ENCODE peak calls at places on chromosomes 1 and 21, in eight cellular contexts. I, E, M, D, X, W, Q and L are unnamed samples.

GRCh38 chr1:20361805-20362381 is 71.2 kb downstream of the VWA5B1 start:
- DNase-seq in D (no peak), I (peak; percentile 37), E (peak; percentile 81), Q (peak; percentile 78), W (peak; percentile 83), M (no peak), X (peak; percentile 70), L (no peak)

GRCh38 chr1:86758570-86758969 is 54.2 kb downstream of the SH3GLB1 start:
- DNase-seq in I (no peak), W (no peak), D (no peak), E (no peak), Q (no peak), X (peak; percentile 78), M (no peak), L (no peak)

GRCh38 chr1:85936470-85936869 is 220.1 kb downstream of the COL24A1 start:
- DNase-seq in X (no peak), M (no peak), E (no peak), I (no peak), D (peak; percentile 26), Q (no peak), W (no peak), L (no peak)

GRCh38 chr1:209104646-209105045 is 478.9 kb upstream of the CAMK1G start:
- DNase-seq in Q (no peak), W (no peak), M (no peak), E (no peak), D (no peak), I (no peak), X (no peak), L (no peak)

GRCh38 chr1:108188801-108189200 is 11.3 kb downstream of the SLC25A24 start:
- DNase-seq in X (no peak), Q (no peak), W (no peak), I (no peak), D (no peak), M (no peak), E (no peak), L (no peak)

GRCh38 chr1:115771847-115772457 is 3.4 kb upstream of the CASQ2 start:
- DNase-seq in X (peak; percentile 39), W (peak; percentile 86), M (peak; percentile 51), E (peak; percentile 94), Q (peak; percentile 79), I (peak; percentile 80), D (no peak), L (peak; percentile 29)

GRCh38 chr21:15775981-15776380 is 46.2 kb downstream of the USP25 start:
- DNase-seq in M (no peak), E (peak; percentile 85), X (no peak), D (no peak), I (peak; percentile 89), W (no peak), Q (no peak), L (no peak)

GRCh38 chr1:72117621-72118020 is 164.7 kb downstream of the NEGR1 start:
- DNase-seq in E (no peak), M (no peak), Q (no peak), I (no peak), D (no peak), W (no peak), X (no peak), L (no peak)

GRCh38 chr1:67308136-67308535 is 463 bp downstream of the IL12RB2 start:
- DNase-seq in I (no peak), D (no peak), E (no peak), X (no peak), W (no peak), Q (no peak), M (no peak), L (no peak)

GRCh38 chr1:221308534-221309511 is 429.6 kb downstream of the HLX start:
- DNase-seq in X (no peak), E (no peak), M (no peak), I (no peak), Q (no peak), W (peak; percentile 22), D (no peak), L (no peak)

GRCh38 chr1:230758705-230759354 is 11.6 kb downstream of the CAPN9 start:
- DNase-seq in I (no peak), X (no peak), W (no peak), E (peak; percentile 79), D (no peak), Q (no peak), M (no peak), L (no peak)

GRCh38 chr1:159197767-159198557 is 6.7 kb upstream of the ACKR1 start:
- DNase-seq in I (peak; percentile 72), Q (peak; percentile 79), D (peak; percentile 55), E (peak; percentile 85), M (peak; percentile 56), X (peak; percentile 66), W (peak; percentile 89), L (peak; percentile 25)

GRCh38 chr1:43443197-43443946 is 10.4 kb downstream of the HYI start:
- DNase-seq in W (no peak), X (peak; percentile 4), I (no peak), E (no peak), M (no peak), Q (no peak), D (no peak), L (no peak)

GRCh38 chr1:84620720-84621313 is 46.6 kb upstream of the CTBS start:
- DNase-seq in E (peak; percentile 88), W (peak; percentile 91), X (peak; percentile 81), I (peak; percentile 57), Q (peak; percentile 69), D (peak; percentile 49), M (peak; percentile 84), L (peak; percentile 55)

GRCh38 chr1:108114026-108114599 is 86.0 kb downstream of the SLC25A24 start:
- DNase-seq in E (no peak), X (no peak), D (no peak), W (no peak), I (no peak), Q (no peak), M (no peak), L (no peak)

DNA sequence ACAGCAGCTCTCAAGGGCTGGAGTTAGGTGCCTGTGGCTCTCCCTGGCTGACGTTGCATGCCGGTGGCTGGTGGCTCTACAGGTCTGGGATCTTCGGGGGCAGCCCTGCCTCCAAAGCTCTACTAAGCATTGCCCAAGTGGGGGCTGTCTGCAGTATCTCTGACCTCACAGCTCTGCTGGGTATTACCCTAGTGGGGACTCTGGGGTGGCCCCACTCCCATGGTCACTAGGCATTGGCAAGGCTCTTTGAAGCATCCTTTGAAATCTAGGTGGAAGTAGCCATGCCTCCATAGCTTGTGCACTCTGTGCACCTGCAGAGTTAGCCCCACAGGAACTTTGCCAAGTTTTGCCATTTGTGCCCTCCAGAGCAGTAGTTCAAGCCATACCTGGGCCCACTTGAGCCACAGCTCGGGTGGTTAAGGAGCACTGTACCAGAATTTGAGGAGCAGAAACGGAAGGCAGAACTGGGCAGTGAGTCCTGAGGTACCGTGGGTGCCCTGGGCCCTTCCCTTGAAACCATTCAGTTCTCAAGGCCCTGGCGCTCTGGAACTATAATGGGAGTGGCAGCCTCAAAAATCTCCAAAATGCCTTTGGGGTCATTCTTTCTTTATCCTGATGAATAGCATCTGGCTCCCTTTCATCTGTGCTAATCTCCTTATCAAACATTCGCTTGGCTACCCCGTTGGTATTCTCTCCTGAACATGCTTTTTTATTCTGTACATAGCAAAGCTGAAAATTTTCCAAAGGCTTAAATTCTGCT is 15.4 kb downstream of the GJA4 start:
- DNase-seq in E (no peak), X (no peak), Q (no peak), W (peak; percentile 34), D (no peak), I (no peak), M (no peak), L (no peak)
- H3K4me3 ChIP-seq in E (no peak overlapping the region), X (no peak overlapping the region), Q (no peak overlapping the region), W (no peak overlapping the region), D (no peak overlapping the region), I (no peak overlapping the region), M (no peak overlapping the region), L (no peak overlapping the region)

GRCh38 chr1:157193702-157194391 is 55.7 kb upstream of the ETV3 start:
- DNase-seq in D (peak; percentile 26), I (peak; percentile 42), E (peak; percentile 78), M (peak; percentile 71), Q (peak; percentile 88), X (peak; percentile 75), W (peak; percentile 77), L (no peak)
- TF ChIP-seq CTCF in D (peak; percentile 43), I (peak; percentile 72), E (peak; percentile 73), M (peak; percentile 60), Q (peak; percentile 88), X (peak; percentile 53), W (peak; percentile 90), L (peak; percentile 73)

GRCh38 chr1:202145325-202146140 is 996 bp upstream of the ARL8A start:
- DNase-seq in E (no peak), Q (peak; percentile 34), D (no peak), I (no peak), M (no peak), X (no peak), W (no peak), L (no peak)
- H3K4me3 ChIP-seq in E (peak overlapping the region; percentile 94), Q (peak overlapping the region; percentile 82), D (peak overlapping the region; percentile 98), I (peak overlapping the region; percentile 99), M (peak overlapping the region; percentile 92), X (no peak overlapping the region), W (peak overlapping the region; percentile 92), L (peak overlapping the region; percentile 95)

DNA sequence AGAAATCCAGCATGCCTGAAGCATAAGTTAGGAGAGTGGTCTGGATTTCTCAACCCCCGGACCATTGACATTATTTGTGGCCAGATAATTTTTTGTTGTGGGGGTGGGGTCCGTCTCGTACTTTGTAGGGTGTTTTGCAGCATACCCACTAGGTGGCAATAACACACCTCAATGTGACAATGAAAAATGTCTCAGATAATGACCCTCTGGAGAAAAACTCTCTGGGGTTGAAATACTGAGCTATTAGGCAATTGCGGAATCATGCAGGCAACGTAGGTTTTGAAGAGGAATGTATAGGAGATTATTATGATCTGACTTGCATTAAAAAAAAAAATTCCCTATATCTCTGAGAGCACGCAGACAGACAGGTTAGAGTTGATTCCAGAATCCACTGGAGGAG is 25.3 kb upstream of the RRP15 start:
- DNase-seq in X (no peak), W (peak; percentile 44), E (no peak), Q (peak; percentile 35), D (no peak), M (no peak), I (no peak), L (no peak)
- TF ChIP-seq CTCF in X (no peak), W (peak; percentile 66), E (no peak), Q (peak; percentile 69), D (no peak), M (peak; percentile 27), I (no peak), L (peak; percentile 49)

DNA sequence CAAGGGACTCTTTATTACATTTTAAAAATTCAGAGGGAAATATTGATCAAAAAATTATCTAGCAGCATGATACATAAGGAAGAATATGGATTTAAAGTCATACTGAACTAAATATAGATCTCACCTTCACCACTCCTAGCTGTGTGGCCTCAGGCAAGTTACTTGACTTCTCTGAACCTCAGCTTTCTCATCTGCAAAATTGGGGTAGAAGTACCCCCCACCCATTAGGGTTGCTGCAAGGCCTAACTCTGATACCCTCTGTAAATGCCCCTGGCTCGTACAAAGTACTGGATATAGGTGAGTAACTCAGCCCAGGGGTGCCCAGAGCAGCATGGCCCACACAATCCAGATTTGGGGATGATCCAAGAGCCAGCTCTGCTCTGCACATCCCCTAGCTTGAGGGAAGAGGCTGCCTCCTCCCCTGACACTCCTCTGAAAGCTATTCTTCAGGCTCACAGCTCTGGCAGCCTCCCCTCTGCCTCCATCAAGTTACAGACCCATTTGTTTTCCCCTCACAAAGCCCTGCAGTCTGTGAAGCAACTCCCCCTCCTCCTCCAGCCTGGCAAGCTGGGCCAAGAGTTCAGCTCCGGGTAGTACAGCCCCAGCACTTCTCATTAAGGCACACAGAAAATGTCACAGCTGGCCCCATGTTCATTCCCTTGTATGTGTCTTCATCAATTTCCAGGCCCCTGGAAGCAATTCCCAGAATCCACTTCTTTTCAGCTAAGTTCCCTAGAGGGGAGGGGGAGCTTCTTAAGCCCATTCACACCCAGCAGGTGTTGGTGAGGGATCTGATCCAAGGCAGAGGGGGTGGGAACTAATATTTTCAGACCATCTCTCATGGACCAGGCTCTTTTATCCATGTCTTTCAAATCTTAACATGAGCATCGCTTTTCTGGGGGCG is 143.7 kb downstream of the PLPP3 start:
- DNase-seq in W (peak; percentile 90), D (no peak), Q (peak; percentile 45), E (no peak), M (no peak), X (no peak), I (no peak), L (no peak)
- H3K4me3 ChIP-seq in W (peak overlapping the region; percentile 22), D (no peak overlapping the region), Q (no peak overlapping the region), E (no peak overlapping the region), M (no peak overlapping the region), X (no peak overlapping the region), I (no peak overlapping the region), L (no peak overlapping the region)